ENCODE peak calls at places on chromosomes 16 and 17, in nine cellular contexts. K, T, G, S, O, J, M, X and C are unnamed samples.

GRCh38 chr17:57534863-57535651 is 210.0 kb downstream of the CCDC182 start:
- DNase-seq in M (no peak), T (no peak), G (no peak), X (no peak), J (peak), S (no peak), K (no peak), O (no peak), C (no peak)

GRCh38 chr16:17474037-17474436 is 3.3 kb upstream of the XYLT1 start:
- DNase-seq in J (no peak), M (no peak), S (no peak), T (no peak), O (peak), G (no peak), X (no peak), K (no peak), C (no peak)

GRCh38 chr17:69779378-69780214 is 295.4 kb upstream of the KCNJ16 start:
- DNase-seq in M (no peak), X (no peak), G (peak), J (no peak), S (no peak), T (no peak), O (no peak), K (no peak), C (no peak)

GRCh38 chr17:18332909-18333489 is 17.9 kb downstream of the SMCR8 start:
- DNase-seq in M (no peak), S (no peak), O (no peak), K (no peak), X (no peak), G (peak), T (no peak), J (peak), C (no peak)

GRCh38 chr16:71919033-71919432 is 23.7 kb downstream of the IST1 start:
- DNase-seq in M (no peak), X (no peak), S (no peak), K (no peak), J (no peak), T (no peak), O (no peak), G (no peak), C (no peak)

GRCh38 chr17:82636626-82637598 is 11.3 kb downstream of the WDR45B start:
- DNase-seq in S (no peak), X (no peak), M (no peak), J (peak), G (no peak), O (no peak), T (no peak), K (no peak), C (no peak)

GRCh38 chr17:37393352-37393751 is 13.3 kb downstream of the ACACA start:
- DNase-seq in M (no peak), G (no peak), K (no peak), S (no peak), T (no peak), X (no peak), O (no peak), J (no peak), C (no peak)

GRCh38 chr17:14320734-14321475 is 20.0 kb downstream of the HS3ST3B1 start:
- DNase-seq in G (no peak), X (no peak), K (no peak), M (no peak), T (no peak), J (no peak), S (no peak), O (no peak), C (no peak)

GRCh38 chr17:43753488-43754129 is 5.0 kb downstream of the SOST start:
- DNase-seq in T (no peak), S (no peak), K (no peak), G (peak), J (no peak), X (no peak), M (no peak), O (no peak), C (no peak)

GRCh38 chr17:73882590-73882989 is 238.3 kb upstream of the SDK2 start:
- DNase-seq in J (no peak), T (no peak), S (no peak), O (no peak), K (no peak), G (no peak), M (no peak), X (no peak), C (no peak)

GRCh38 chr17:4769628-4770027 is 2.1 kb upstream of the TM4SF5 start:
- DNase-seq in S (no peak), M (no peak), K (no peak), O (no peak), X (no peak), T (no peak), J (peak), G (no peak), C (no peak)

GRCh38 chr16:1413684-1414531 is 596 bp downstream of the UNKL start:
- DNase-seq in J (peak), M (no peak), G (peak), X (peak), T (peak), O (peak), S (peak), K (no peak), C (no peak)

GRCh38 chr17:60149691-60150582 is at the start of gene CA4:
- DNase-seq in M (no peak), O (no peak), J (no peak), T (no peak), X (no peak), S (no peak), G (no peak), K (no peak), C (no peak)

GRCh38 chr16:25177831-25178688 is 38.7 kb upstream of the AQP8 start:
- DNase-seq in X (no peak), S (no peak), J (no peak), O (peak), T (no peak), G (no peak), M (no peak), K (no peak), C (no peak)

GRCh38 chr16:30942421-30942796 is 6.5 kb upstream of the ORAI3 start:
- DNase-seq in J (peak), M (no peak), S (no peak), T (no peak), K (no peak), O (no peak), X (no peak), G (no peak), C (no peak)
- H3K27ac ChIP-seq in J (peak), M (no peak), S (no peak), T (peak), K (no peak), O (no peak), X (no peak), G (no peak), C (no peak)

DNA sequence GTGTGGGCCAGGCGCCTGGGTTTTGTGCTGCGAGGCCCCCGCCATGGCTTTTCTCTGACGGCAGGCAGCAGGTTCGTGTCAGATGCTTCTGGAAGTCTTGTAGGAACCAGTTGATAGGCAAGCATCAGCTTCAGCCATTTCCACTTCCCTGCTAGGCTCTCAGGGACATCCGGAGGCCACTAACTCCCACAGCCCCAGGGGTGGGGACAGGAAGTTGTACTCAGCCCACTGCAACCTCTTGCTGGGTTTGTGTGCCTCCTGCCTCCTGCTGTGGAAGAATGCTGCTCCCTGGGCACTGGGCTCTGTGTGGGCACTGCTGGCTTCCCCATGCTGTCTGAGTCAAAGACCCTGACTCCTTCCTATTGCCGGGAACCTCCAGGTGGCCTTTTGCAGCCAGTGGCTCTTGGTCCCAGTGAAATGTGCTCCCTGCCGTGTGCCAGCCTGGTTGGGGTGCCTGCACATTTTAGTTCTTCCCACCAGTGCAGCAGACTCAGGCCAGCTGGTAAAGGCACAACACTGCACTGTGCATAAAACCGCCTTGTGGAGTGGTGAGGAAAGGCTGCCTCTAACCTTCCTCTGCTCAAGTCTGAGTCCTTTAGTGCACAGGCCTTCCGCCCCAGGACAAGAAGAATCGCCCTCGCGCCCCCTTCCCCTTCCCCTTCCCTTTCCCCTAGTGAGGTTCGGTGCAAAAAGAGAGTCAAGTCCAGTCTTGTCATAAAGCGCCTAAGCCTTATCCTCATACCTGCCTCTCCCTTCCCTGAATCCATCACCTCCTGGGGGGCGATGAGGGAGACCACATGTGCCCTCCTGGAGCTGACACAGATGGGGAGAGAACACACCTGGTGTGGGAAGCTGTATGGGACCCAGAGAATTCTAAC is 16.6 kb downstream of the LDHD start:
- DNase-seq in X (no peak), O (no peak), S (no peak), K (no peak), T (no peak), J (peak), M (peak), G (no peak), C (peak)
- H3K27ac ChIP-seq in X (no peak), O (no peak), S (peak), K (peak), T (peak), J (peak), M (no peak), G (no peak), C (peak)

GRCh38 chr16:4616047-4616811 is 1.5 kb upstream of the UBALD1 start:
- DNase-seq in X (peak), K (peak), T (peak), G (peak), S (peak), O (peak), M (peak), J (peak), C (peak)
- H3K27ac ChIP-seq in X (peak), K (peak), T (peak), G (peak), S (peak), O (peak), M (peak), J (peak), C (peak)

GRCh38 chr17:66302761-66303626 is 581 bp downstream of the PRKCA start:
- DNase-seq in J (peak), T (peak), O (peak), S (peak), X (peak), M (no peak), K (no peak), G (peak), C (peak)
- H3K27ac ChIP-seq in J (peak), T (peak), O (peak), S (peak), X (peak), M (peak), K (peak), G (peak), C (peak)

GRCh38 chr16:11793840-11794239 is 3.2 kb downstream of the ZC3H7A start:
- DNase-seq in J (peak), O (no peak), T (no peak), S (no peak), X (peak), K (no peak), M (no peak), G (no peak), C (no peak)
- H3K27ac ChIP-seq in J (peak), O (no peak), T (peak), S (no peak), X (peak), K (peak), M (peak), G (peak), C (no peak)

GRCh38 chr16:296806-297510 is 14.0 kb downstream of the PDIA2 start:
- DNase-seq in K (no peak), J (no peak), S (no peak), G (no peak), X (no peak), O (no peak), T (no peak), M (no peak), C (no peak)

GRCh38 chr16:303760-304505 is 21.0 kb downstream of the PDIA2 start:
- DNase-seq in J (no peak), X (no peak), K (no peak), O (no peak), S (no peak), G (no peak), M (no peak), T (no peak), C (no peak)

GRCh38 chr16:297832-298231 is 14.9 kb downstream of the PDIA2 start:
- DNase-seq in K (no peak), X (no peak), S (no peak), T (no peak), G (no peak), J (no peak), O (no peak), M (no peak), C (no peak)

GRCh38 chr16:301950-302349 is 19.0 kb downstream of the PDIA2 start:
- DNase-seq in J (no peak), O (no peak), M (no peak), G (no peak), K (no peak), S (no peak), X (no peak), T (no peak), C (no peak)

GRCh38 chr16:301235-301634 is 18.3 kb downstream of the PDIA2 start:
- DNase-seq in X (no peak), K (no peak), T (no peak), G (no peak), M (no peak), S (no peak), J (no peak), O (no peak), C (no peak)
- H3K27ac ChIP-seq in X (no peak), K (no peak), T (no peak), G (no peak), M (no peak), S (no peak), J (no peak), O (no peak), C (no peak)

DNA sequence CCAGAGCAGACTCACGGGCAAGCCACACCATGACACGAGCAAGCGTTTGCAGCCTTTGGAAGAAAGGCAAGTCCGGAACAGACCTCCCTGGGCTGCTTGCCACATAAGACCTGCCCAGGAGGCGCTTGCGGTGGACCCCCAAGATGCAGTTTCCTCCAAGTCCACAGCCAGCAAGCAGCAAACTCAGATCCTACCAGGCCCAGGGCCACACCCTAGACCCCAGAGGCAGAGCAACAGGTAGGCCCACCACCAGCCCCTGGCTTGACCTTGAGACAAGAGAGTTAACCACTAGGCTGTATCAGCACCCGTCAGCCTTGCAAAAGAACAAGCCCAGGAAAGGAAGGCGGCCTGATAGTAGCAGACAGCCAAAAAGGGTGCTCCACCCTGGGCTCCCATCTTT is 2.3 kb downstream of the FAAP100 start:
- DNase-seq in X (no peak), K (peak), O (no peak), G (no peak), J (no peak), S (no peak), T (no peak), M (no peak), C (no peak)
- H3K27ac ChIP-seq in X (no peak), K (no peak), O (no peak), G (no peak), J (no peak), S (no peak), T (no peak), M (no peak), C (no peak)

DNA sequence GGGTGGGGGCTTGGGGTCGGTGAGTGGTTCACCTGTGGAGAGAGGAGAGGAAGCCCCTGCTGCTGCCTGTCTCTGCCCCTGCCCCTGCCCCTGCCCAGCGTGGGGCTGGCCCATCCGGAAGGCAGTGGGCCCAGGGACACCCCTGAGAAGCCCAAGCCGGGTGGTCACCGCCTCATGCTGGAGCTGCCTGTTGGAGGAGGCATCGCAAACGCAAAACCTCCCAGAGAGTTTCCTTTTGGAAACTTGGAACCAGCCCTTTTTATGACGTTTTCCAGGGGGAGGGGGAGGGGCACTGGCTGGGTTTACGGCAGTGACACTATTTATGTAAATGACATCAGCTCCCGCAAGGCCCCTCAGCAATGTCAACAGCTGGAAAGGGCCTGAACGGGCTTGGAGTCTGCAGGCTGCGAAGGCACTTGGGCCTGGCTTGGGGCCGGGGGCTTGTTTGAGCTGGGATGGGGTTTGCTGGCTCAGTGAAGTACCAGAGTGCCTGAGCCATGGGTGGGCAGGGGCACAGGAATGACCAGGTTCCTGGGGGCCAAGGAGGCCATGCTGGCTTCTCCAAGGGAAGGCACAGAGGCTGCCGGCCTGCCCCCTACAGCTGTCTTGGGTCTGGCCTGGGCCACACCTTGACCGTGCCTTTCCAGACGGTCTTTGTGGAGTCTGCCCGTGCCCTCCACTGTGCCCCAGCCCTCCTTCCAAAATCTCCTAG is 219.5 kb downstream of the NTN1 start:
- DNase-seq in G (peak), S (peak), J (peak), O (peak), K (peak), M (peak), T (peak), X (peak), C (no peak)
- H3K27ac ChIP-seq in G (peak), S (peak), J (peak), O (peak), K (peak), M (peak), T (peak), X (peak), C (peak)

DNA sequence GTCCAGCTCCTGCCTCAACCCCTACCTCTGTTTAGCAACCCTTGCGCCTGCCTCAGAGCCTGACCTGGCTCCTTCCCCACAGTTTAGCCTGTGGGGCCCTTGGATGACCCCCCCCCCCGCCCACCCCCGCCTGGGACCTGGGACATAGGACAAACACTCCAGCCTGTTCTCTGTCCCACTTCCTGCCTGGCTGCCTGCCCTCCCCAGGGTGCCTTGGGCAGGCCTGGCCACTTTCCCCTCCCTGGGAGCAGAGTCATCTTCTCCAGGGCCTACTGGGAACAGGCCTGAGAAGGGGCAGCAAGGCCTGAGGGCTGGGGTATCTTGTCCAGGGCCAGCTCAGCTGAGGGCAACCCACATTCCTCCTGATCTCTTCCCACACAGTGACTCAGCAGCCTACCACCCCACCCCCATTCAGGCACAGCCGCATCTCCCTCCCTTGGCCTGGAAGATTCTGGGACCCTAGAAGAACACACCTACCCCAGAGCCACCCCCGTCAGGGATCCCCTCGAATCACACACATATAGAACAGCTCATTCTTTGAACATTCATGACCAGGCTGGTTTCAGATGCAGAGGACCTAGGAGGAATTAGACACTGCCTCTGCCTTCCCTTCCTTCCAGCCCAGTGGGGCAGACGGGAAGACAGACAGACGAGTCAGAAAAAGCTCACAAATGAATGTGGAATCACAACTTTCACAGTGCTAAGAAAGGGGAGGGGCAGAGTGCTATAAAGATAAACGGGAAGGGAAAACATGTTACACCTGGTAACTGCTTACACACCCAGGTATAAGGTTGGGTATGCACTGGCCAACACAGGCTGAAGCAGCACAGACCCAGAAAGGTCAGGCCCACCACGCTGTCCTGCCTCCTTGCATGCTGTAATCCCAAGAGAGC is 6.0 kb downstream of the FHOD1 start:
- DNase-seq in X (peak), T (peak), S (peak), O (peak), M (peak), G (peak), J (peak), K (no peak), C (no peak)
- H3K27ac ChIP-seq in X (peak), T (peak), S (peak), O (peak), M (peak), G (peak), J (peak), K (peak), C (peak)